ENCODE peak calls at places on chromosome 18, in eight cellular contexts. One of them, this sample, is unnamed.
A peak's percentile ranks its signal among the peaks of the same experiment; 100 is the strongest.

GRCh38 chr18:26503382-26503781 is 45.0 kb downstream of the KCTD1 start:
- DNase-seq in heart right ventricle: no peak
- DNase-seq in fibroblast of pulmonary artery: peak; percentile 39
- DNase-seq in AG09309: no peak
- DNase-seq in cardiac muscle cell: no peak
- DNase-seq in lower leg skin: no peak
- DNase-seq in endodermal cell: no peak
- DNase-seq in mesendoderm: no peak
- DNase-seq in this sample: no peak

GRCh38 chr18:2415656-2416055 is 155.6 kb downstream of the METTL4 start:
- DNase-seq in heart right ventricle: no peak
- DNase-seq in fibroblast of pulmonary artery: no peak
- DNase-seq in AG09309: no peak
- DNase-seq in cardiac muscle cell: no peak
- DNase-seq in lower leg skin: no peak
- DNase-seq in endodermal cell: no peak
- DNase-seq in mesendoderm: no peak
- DNase-seq in this sample: no peak

GRCh38 chr18:76972241-76972640 is 149.9 kb downstream of the ZNF236 start:
- DNase-seq in heart right ventricle: no peak
- DNase-seq in fibroblast of pulmonary artery: no peak
- DNase-seq in AG09309: no peak
- DNase-seq in cardiac muscle cell: no peak
- DNase-seq in lower leg skin: no peak
- DNase-seq in endodermal cell: no peak
- DNase-seq in mesendoderm: no peak
- DNase-seq in this sample: no peak

GRCh38 chr18:54622084-54622483 is 31.0 kb downstream of the DYNAP start:
- DNase-seq in heart right ventricle: no peak
- DNase-seq in fibroblast of pulmonary artery: no peak
- DNase-seq in AG09309: no peak
- DNase-seq in cardiac muscle cell: no peak
- DNase-seq in lower leg skin: no peak
- DNase-seq in endodermal cell: no peak
- DNase-seq in mesendoderm: no peak
- DNase-seq in this sample: no peak

GRCh38 chr18:39313992-39314391 is 1748.4 kb upstream of the CELF4 start:
- DNase-seq in heart right ventricle: no peak
- DNase-seq in fibroblast of pulmonary artery: no peak
- DNase-seq in AG09309: no peak
- DNase-seq in cardiac muscle cell: no peak
- DNase-seq in lower leg skin: no peak
- DNase-seq in endodermal cell: no peak
- DNase-seq in mesendoderm: no peak
- DNase-seq in this sample: no peak

GRCh38 chr18:26536664-26537063 is 11.7 kb downstream of the KCTD1 start:
- DNase-seq in heart right ventricle: no peak
- DNase-seq in fibroblast of pulmonary artery: no peak
- DNase-seq in AG09309: no peak
- DNase-seq in cardiac muscle cell: no peak
- DNase-seq in lower leg skin: no peak
- DNase-seq in endodermal cell: no peak
- DNase-seq in mesendoderm: no peak
- DNase-seq in this sample: no peak

GRCh38 chr18:57029761-57030160 is 117.1 kb upstream of the BOD1L2 start:
- DNase-seq in heart right ventricle: no peak
- DNase-seq in fibroblast of pulmonary artery: no peak
- DNase-seq in AG09309: no peak
- DNase-seq in cardiac muscle cell: no peak
- DNase-seq in lower leg skin: no peak
- DNase-seq in endodermal cell: peak; percentile 74
- DNase-seq in mesendoderm: peak; percentile 76
- DNase-seq in this sample: peak; percentile 38

GRCh38 chr18:55096261-55097026 is 137.2 kb upstream of the CCDC68 start:
- DNase-seq in heart right ventricle: no peak
- DNase-seq in fibroblast of pulmonary artery: peak; percentile 80
- DNase-seq in AG09309: peak; percentile 76
- DNase-seq in cardiac muscle cell: peak; percentile 41
- DNase-seq in lower leg skin: no peak
- DNase-seq in endodermal cell: peak; percentile 76
- DNase-seq in mesendoderm: peak; percentile 83
- DNase-seq in this sample: peak; percentile 58

GRCh38 chr18:44036500-44036899 is 644.2 kb upstream of the SETBP1 start:
- DNase-seq in heart right ventricle: peak; percentile 30
- DNase-seq in fibroblast of pulmonary artery: peak; percentile 35
- DNase-seq in AG09309: no peak
- DNase-seq in cardiac muscle cell: peak; percentile 13
- DNase-seq in lower leg skin: peak; percentile 88
- DNase-seq in endodermal cell: no peak
- DNase-seq in mesendoderm: no peak
- DNase-seq in this sample: no peak

GRCh38 chr18:74512321-74513053 is 16.3 kb downstream of the CNDP2 start:
- DNase-seq in heart right ventricle: no peak
- DNase-seq in fibroblast of pulmonary artery: no peak
- DNase-seq in AG09309: no peak
- DNase-seq in cardiac muscle cell: no peak
- DNase-seq in lower leg skin: peak; percentile 45
- DNase-seq in endodermal cell: no peak
- DNase-seq in mesendoderm: no peak
- DNase-seq in this sample: no peak

GRCh38 chr18:30712383-30712782 is 330.2 kb downstream of the DSC3 start:
- DNase-seq in heart right ventricle: no peak
- DNase-seq in fibroblast of pulmonary artery: no peak
- DNase-seq in AG09309: no peak
- DNase-seq in cardiac muscle cell: no peak
- DNase-seq in lower leg skin: no peak
- DNase-seq in endodermal cell: no peak
- DNase-seq in mesendoderm: no peak
- DNase-seq in this sample: no peak

GRCh38 chr18:35688757-35689156 is 107.2 kb downstream of the GALNT1 start:
- DNase-seq in heart right ventricle: no peak
- DNase-seq in fibroblast of pulmonary artery: no peak
- DNase-seq in AG09309: no peak
- DNase-seq in cardiac muscle cell: no peak
- DNase-seq in lower leg skin: no peak
- DNase-seq in endodermal cell: no peak
- DNase-seq in mesendoderm: peak; percentile 8
- DNase-seq in this sample: no peak

GRCh38 chr18:37188016-37188791 is 359.3 kb downstream of the KIAA1328 start:
- DNase-seq in heart right ventricle: no peak
- DNase-seq in fibroblast of pulmonary artery: no peak
- DNase-seq in AG09309: no peak
- DNase-seq in cardiac muscle cell: no peak
- DNase-seq in lower leg skin: no peak
- DNase-seq in endodermal cell: no peak
- DNase-seq in mesendoderm: no peak
- DNase-seq in this sample: no peak

GRCh38 chr18:23336072-23336471 is 117.0 kb upstream of the RIOK3 start:
- DNase-seq in heart right ventricle: no peak
- DNase-seq in fibroblast of pulmonary artery: peak; percentile 79
- DNase-seq in AG09309: no peak
- DNase-seq in cardiac muscle cell: no peak
- DNase-seq in lower leg skin: no peak
- DNase-seq in endodermal cell: no peak
- DNase-seq in mesendoderm: no peak
- DNase-seq in this sample: no peak

GRCh38 chr18:59885579-59886163 is 14.1 kb upstream of the PMAIP1 start:
- DNase-seq in heart right ventricle: no peak
- DNase-seq in fibroblast of pulmonary artery: peak; percentile 82
- DNase-seq in AG09309: no peak
- DNase-seq in cardiac muscle cell: no peak
- DNase-seq in lower leg skin: no peak
- DNase-seq in endodermal cell: no peak
- DNase-seq in mesendoderm: no peak
- DNase-seq in this sample: no peak

GRCh38 chr18:58012356-58012755 is 31.7 kb upstream of the NEDD4L start:
- DNase-seq in heart right ventricle: no peak
- DNase-seq in fibroblast of pulmonary artery: no peak
- DNase-seq in AG09309: no peak
- DNase-seq in cardiac muscle cell: no peak
- DNase-seq in lower leg skin: no peak
- DNase-seq in endodermal cell: no peak
- DNase-seq in mesendoderm: no peak
- DNase-seq in this sample: no peak

GRCh38 chr18:79926715-79927596 is 24.5 kb downstream of the SLC66A2 start:
- DNase-seq in heart right ventricle: no peak
- DNase-seq in fibroblast of pulmonary artery: no peak
- DNase-seq in AG09309: no peak
- DNase-seq in cardiac muscle cell: no peak
- DNase-seq in lower leg skin: peak; percentile 62
- DNase-seq in endodermal cell: peak; percentile 40
- DNase-seq in mesendoderm: no peak
- DNase-seq in this sample: peak; percentile 96

GRCh38 chr18:73593207-73593606 is 554.4 kb downstream of the FBXO15 start:
- DNase-seq in heart right ventricle: no peak
- DNase-seq in fibroblast of pulmonary artery: no peak
- DNase-seq in AG09309: no peak
- DNase-seq in cardiac muscle cell: no peak
- DNase-seq in lower leg skin: no peak
- DNase-seq in endodermal cell: no peak
- DNase-seq in mesendoderm: no peak
- DNase-seq in this sample: no peak

DNA sequence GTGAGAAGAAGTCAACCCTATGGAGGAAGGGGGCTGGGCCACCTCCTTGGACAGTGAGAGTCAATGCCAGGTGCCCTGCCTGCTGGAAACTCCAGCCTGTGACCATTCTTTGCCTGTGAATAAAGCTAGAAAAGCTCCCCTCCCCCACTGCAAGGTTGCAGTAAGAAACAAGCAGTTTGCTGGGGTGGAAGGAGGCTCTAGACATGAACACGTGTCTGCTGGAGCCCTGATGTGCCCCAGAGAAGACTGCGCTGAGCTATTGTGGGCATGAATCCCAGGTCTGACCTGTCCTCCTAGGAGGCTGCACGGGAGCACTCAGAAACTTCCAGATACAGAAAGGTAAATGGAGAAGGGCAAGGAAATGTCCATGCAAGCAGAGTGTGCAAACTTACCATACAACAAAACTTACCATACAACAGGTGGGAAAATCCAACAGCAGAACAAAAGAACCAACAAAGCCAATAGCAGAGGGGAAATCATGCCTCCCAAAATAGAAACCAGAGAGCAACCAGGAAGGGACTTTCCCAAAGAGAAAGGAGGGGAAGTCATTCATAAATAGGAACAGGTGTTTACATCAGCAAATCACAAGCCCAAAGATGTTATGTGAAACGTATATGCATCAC is 278.7 kb downstream of the BCL2 start:
- DNase-seq in heart right ventricle: no peak
- DNase-seq in fibroblast of pulmonary artery: no peak
- DNase-seq in AG09309: no peak
- DNase-seq in cardiac muscle cell: no peak
- DNase-seq in lower leg skin: no peak
- DNase-seq in endodermal cell: no peak
- DNase-seq in mesendoderm: no peak
- DNase-seq in this sample: no peak
- H3K4me3 ChIP-seq in heart right ventricle: no peak overlapping the region
- H3K4me3 ChIP-seq in fibroblast of pulmonary artery: no peak overlapping the region
- H3K4me3 ChIP-seq in AG09309: no peak overlapping the region
- H3K4me3 ChIP-seq in cardiac muscle cell: no peak overlapping the region
- H3K4me3 ChIP-seq in lower leg skin: no peak overlapping the region
- H3K4me3 ChIP-seq in endodermal cell: no peak overlapping the region
- H3K4me3 ChIP-seq in mesendoderm: no peak overlapping the region
- H3K4me3 ChIP-seq in this sample: no peak overlapping the region

DNA sequence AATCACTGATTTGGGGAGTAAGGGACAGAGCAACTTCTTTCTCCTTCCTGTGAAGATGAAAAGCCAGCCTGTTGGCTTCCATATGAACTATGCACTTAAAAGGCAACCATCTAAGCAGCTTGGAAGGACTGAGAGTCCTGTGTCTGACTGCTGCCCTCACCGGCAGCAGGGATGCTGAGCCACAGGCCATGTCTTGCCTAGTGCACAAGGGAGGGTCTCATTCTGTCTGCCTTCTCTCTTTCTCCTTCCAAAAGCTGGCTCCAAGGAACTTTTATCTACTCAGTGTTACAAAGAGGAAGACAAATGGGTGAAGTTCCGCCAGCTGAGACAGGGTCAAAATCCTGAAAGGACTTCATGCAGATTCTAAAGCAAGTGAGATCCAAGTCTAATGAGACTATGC is 146.3 kb downstream of the MTCL1 start:
- DNase-seq in heart right ventricle: no peak
- DNase-seq in fibroblast of pulmonary artery: no peak
- DNase-seq in AG09309: no peak
- DNase-seq in cardiac muscle cell: no peak
- DNase-seq in lower leg skin: peak; percentile 9
- DNase-seq in endodermal cell: no peak
- DNase-seq in mesendoderm: no peak
- DNase-seq in this sample: no peak
- H3K4me3 ChIP-seq in heart right ventricle: no peak overlapping the region
- H3K4me3 ChIP-seq in fibroblast of pulmonary artery: no peak overlapping the region
- H3K4me3 ChIP-seq in AG09309: no peak overlapping the region
- H3K4me3 ChIP-seq in cardiac muscle cell: no peak overlapping the region
- H3K4me3 ChIP-seq in lower leg skin: no peak overlapping the region
- H3K4me3 ChIP-seq in endodermal cell: no peak overlapping the region
- H3K4me3 ChIP-seq in mesendoderm: no peak overlapping the region
- H3K4me3 ChIP-seq in this sample: no peak overlapping the region

GRCh38 chr18:9741461-9741820 is 33.3 kb downstream of the RAB31 start:
- DNase-seq in heart right ventricle: no peak
- DNase-seq in fibroblast of pulmonary artery: no peak
- DNase-seq in AG09309: no peak
- DNase-seq in cardiac muscle cell: no peak
- DNase-seq in lower leg skin: no peak
- DNase-seq in endodermal cell: no peak
- DNase-seq in mesendoderm: no peak
- DNase-seq in this sample: no peak

GRCh38 chr18:9741821-9742541 is 33.9 kb downstream of the RAB31 start:
- DNase-seq in heart right ventricle: peak; percentile 33
- DNase-seq in fibroblast of pulmonary artery: peak; percentile 40
- DNase-seq in AG09309: no peak
- DNase-seq in cardiac muscle cell: peak; percentile 19
- DNase-seq in lower leg skin: no peak
- DNase-seq in endodermal cell: peak; percentile 76
- DNase-seq in mesendoderm: peak; percentile 91
- DNase-seq in this sample: no peak

GRCh38 chr18:9743200-9744016 is 35.3 kb downstream of the RAB31 start:
- DNase-seq in heart right ventricle: no peak
- DNase-seq in fibroblast of pulmonary artery: peak; percentile 91
- DNase-seq in AG09309: peak; percentile 73
- DNase-seq in cardiac muscle cell: no peak
- DNase-seq in lower leg skin: no peak
- DNase-seq in endodermal cell: peak; percentile 87
- DNase-seq in mesendoderm: peak; percentile 94
- DNase-seq in this sample: no peak

GRCh38 chr18:9740076-9740475 is 32.0 kb downstream of the RAB31 start:
- DNase-seq in heart right ventricle: no peak
- DNase-seq in fibroblast of pulmonary artery: no peak
- DNase-seq in AG09309: no peak
- DNase-seq in cardiac muscle cell: no peak
- DNase-seq in lower leg skin: no peak
- DNase-seq in endodermal cell: no peak
- DNase-seq in mesendoderm: no peak
- DNase-seq in this sample: no peak

GRCh38 chr18:9742588-9743131 is 34.6 kb downstream of the RAB31 start:
- DNase-seq in heart right ventricle: no peak
- DNase-seq in fibroblast of pulmonary artery: peak; percentile 54
- DNase-seq in AG09309: no peak
- DNase-seq in cardiac muscle cell: no peak
- DNase-seq in lower leg skin: no peak
- DNase-seq in endodermal cell: peak; percentile 20
- DNase-seq in mesendoderm: peak; percentile 39
- DNase-seq in this sample: no peak
- H3K4me3 ChIP-seq in heart right ventricle: peak overlapping the region; percentile 9
- H3K4me3 ChIP-seq in fibroblast of pulmonary artery: peak overlapping the region; percentile 1
- H3K4me3 ChIP-seq in AG09309: no peak overlapping the region
- H3K4me3 ChIP-seq in cardiac muscle cell: no peak overlapping the region
- H3K4me3 ChIP-seq in lower leg skin: no peak overlapping the region
- H3K4me3 ChIP-seq in endodermal cell: no peak overlapping the region
- H3K4me3 ChIP-seq in mesendoderm: no peak overlapping the region
- H3K4me3 ChIP-seq in this sample: no peak overlapping the region

GRCh38 chr18:63683152-63683551 is 19.6 kb upstream of the SERPINB11 start:
- DNase-seq in heart right ventricle: no peak
- DNase-seq in fibroblast of pulmonary artery: peak; percentile 68
- DNase-seq in AG09309: peak; percentile 97
- DNase-seq in cardiac muscle cell: peak; percentile 14
- DNase-seq in lower leg skin: no peak
- DNase-seq in endodermal cell: peak; percentile 81
- DNase-seq in mesendoderm: peak; percentile 94
- DNase-seq in this sample: no peak
- H3K4me3 ChIP-seq in heart right ventricle: no peak overlapping the region
- H3K4me3 ChIP-seq in fibroblast of pulmonary artery: no peak overlapping the region
- H3K4me3 ChIP-seq in AG09309: no peak overlapping the region
- H3K4me3 ChIP-seq in cardiac muscle cell: no peak overlapping the region
- H3K4me3 ChIP-seq in lower leg skin: no peak overlapping the region
- H3K4me3 ChIP-seq in endodermal cell: peak overlapping the region; percentile 34
- H3K4me3 ChIP-seq in mesendoderm: no peak overlapping the region
- H3K4me3 ChIP-seq in this sample: no peak overlapping the region